ENCODE peak calls at places on chromosome 20, in seven cellular contexts. W is skeletal muscle cell, I is mammary epithelial cell, B is SJSA1, N is DMS 273 treated with DMSO at 0.1 percent for 48 hours, T is Calu3, M is EH. U is an unnamed sample.

GRCh38 chr20:23397961-23398360 is 23.3 kb downstream of the NAPB start:
- DNase-seq in W (no peak), I (no peak), B (no peak), N (no peak), T (no peak), M (peak), U (peak)

GRCh38 chr20:44389871-44390270 is 34.4 kb downstream of the HNF4A start:
- DNase-seq in W (no peak), I (no peak), B (no peak), N (no peak), T (no peak), M (no peak), U (no peak)

GRCh38 chr20:9235518-9235917 is 166.6 kb downstream of the PLCB4 start:
- DNase-seq in W (peak), I (peak), B (no peak), N (no peak), T (no peak), M (peak), U (peak)

GRCh38 chr20:19828233-19828632 is 70.2 kb downstream of the RIN2 start:
- DNase-seq in W (peak), I (peak), B (peak), N (no peak), T (no peak), M (peak), U (peak)

GRCh38 chr20:47502801-47503239 is 1.1 kb downstream of the NCOA3 start:
- DNase-seq in W (no peak), I (peak), B (peak), N (peak), T (peak), M (peak), U (peak)

GRCh38 chr20:21230686-21231085 is 72.4 kb upstream of the XRN2 start:
- DNase-seq in W (peak), I (no peak), B (no peak), N (no peak), T (no peak), M (peak), U (no peak)

GRCh38 chr20:528923-529594 is 14.5 kb downstream of the CSNK2A1 start:
- DNase-seq in W (peak), I (peak), B (no peak), N (no peak), T (no peak), M (peak), U (peak)

GRCh38 chr20:8089668-8090067 is 42.4 kb upstream of the PLCB1 start:
- DNase-seq in W (no peak), I (no peak), B (no peak), N (no peak), T (no peak), M (no peak), U (peak)

GRCh38 chr20:4155953-4156352 is 140.6 kb upstream of the RNF24 start:
- DNase-seq in W (no peak), I (no peak), B (no peak), N (no peak), T (no peak), M (no peak), U (no peak)

GRCh38 chr20:39851459-39851858 is 837.6 kb downstream of the MAFB start:
- DNase-seq in W (no peak), I (peak), B (no peak), N (no peak), T (no peak), M (peak), U (peak)

GRCh38 chr20:59835448-59836395 is 97.7 kb downstream of the SYCP2 start:
- DNase-seq in W (no peak), I (peak), B (peak), N (no peak), T (peak), M (peak), U (peak)

GRCh38 chr20:35260426-35260825 is 17.5 kb downstream of the MMP24OS start:
- DNase-seq in W (no peak), I (no peak), B (no peak), N (no peak), T (no peak), M (no peak), U (no peak)

GRCh38 chr20:32580970-32581838 is 3.9 kb downstream of the NOL4L start:
- DNase-seq in W (no peak), I (no peak), B (no peak), N (no peak), T (no peak), M (no peak), U (no peak)

GRCh38 chr20:52160805-52161204 is 30.8 kb downstream of the ZFP64 start:
- DNase-seq in W (no peak), I (no peak), B (no peak), N (no peak), T (no peak), M (no peak), U (no peak)

GRCh38 chr20:50592282-50593004 is 82.3 kb downstream of the PTPN1 start:
- DNase-seq in W (no peak), I (no peak), B (no peak), N (no peak), T (no peak), M (peak), U (no peak)

GRCh38 chr20:61371501-61372150 is 119.6 kb downstream of the CDH4 start:
- DNase-seq in W (no peak), I (no peak), B (no peak), N (no peak), T (no peak), M (no peak), U (no peak)

GRCh38 chr20:36785308-36785707 is 11.7 kb upstream of the DSN1 start:
- DNase-seq in W (no peak), I (no peak), B (no peak), N (no peak), T (no peak), M (no peak), U (no peak)

GRCh38 chr20:420721-421574 is 12.8 kb downstream of the RBCK1 start:
- DNase-seq in W (no peak), I (no peak), B (no peak), N (no peak), T (peak), M (no peak), U (no peak)

GRCh38 chr20:2872304-2873009 is 824 bp upstream of the PTPRA start:
- DNase-seq in W (no peak), I (peak), B (peak), N (peak), T (peak), M (peak), U (peak)

GRCh38 chr20:62808211-62808865 is 3.7 kb downstream of the OGFR start:
- DNase-seq in W (no peak), I (no peak), B (peak), N (peak), T (peak), M (peak), U (peak)

GRCh38 chr20:15045246-15045645 is 707.8 kb upstream of the FLRT3 start:
- DNase-seq in W (peak), I (peak), B (no peak), N (no peak), T (no peak), M (no peak), U (peak)

GRCh38 chr20:61436268-61436667 is 184.2 kb downstream of the CDH4 start:
- DNase-seq in W (peak), I (peak), B (peak), N (no peak), T (no peak), M (peak), U (peak)

GRCh38 chr20:30919514-30920188 is 337.8 kb upstream of the DEFB115 start:
- DNase-seq in W (no peak), I (no peak), B (no peak), N (no peak), T (no peak), M (no peak), U (no peak)

GRCh38 chr20:1324598-1325172 is 4.3 kb downstream of the SDCBP2 start:
- DNase-seq in W (peak), I (no peak), B (peak), N (no peak), T (no peak), M (peak), U (peak)

GRCh38 chr20:33983371-33983770 is 10.3 kb upstream of the RALY start:
- DNase-seq in W (no peak), I (no peak), B (no peak), N (no peak), T (no peak), M (no peak), U (no peak)

GRCh38 chr20:53865905-53866786 is 204.2 kb downstream of the BCAS1 start:
- DNase-seq in W (no peak), I (peak), B (peak), N (peak), T (peak), M (peak), U (peak)

GRCh38 chr20:61599061-61599930 is 347.2 kb downstream of the CDH4 start:
- DNase-seq in W (no peak), I (no peak), B (no peak), N (no peak), T (no peak), M (no peak), U (no peak)

GRCh38 chr20:931401-931800 is 15.3 kb upstream of the ANGPT4 start:
- DNase-seq in W (no peak), I (no peak), B (no peak), N (no peak), T (no peak), M (no peak), U (no peak)

GRCh38 chr20:40452758-40453157 is 236.3 kb downstream of the MAFB start:
- DNase-seq in W (no peak), I (no peak), B (no peak), N (no peak), T (no peak), M (no peak), U (no peak)

GRCh38 chr20:19932170-19932667 is 84.9 kb upstream of the NAA20 start:
- DNase-seq in W (peak), I (peak), B (no peak), N (no peak), T (no peak), M (peak), U (peak)

GRCh38 chr20:51412333-51412761 is 130.2 kb downstream of the NFATC2 start:
- DNase-seq in W (no peak), I (peak), B (no peak), N (peak), T (no peak), M (peak), U (peak)

GRCh38 chr20:34986311-34987287 is 30.9 kb downstream of the MYH7B start:
- DNase-seq in W (no peak), I (no peak), B (no peak), N (no peak), T (no peak), M (peak), U (no peak)

GRCh38 chr20:40678286-40678835 is 10.7 kb downstream of the MAFB start:
- DNase-seq in W (no peak), I (no peak), B (no peak), N (no peak), T (no peak), M (no peak), U (no peak)

U was measured in astrocyte of the hippocampus.